ENCODE peak calls at places on chromosomes 11 and 22, in five cellular contexts. S is NCI-H2171, L is hepatocyte, D is HAP-1, O is NCI-H2081. F is an unnamed sample.

GRCh38 chr11:45805305-45806071 is 539 bp downstream of the SLC35C1 start:
- DNase-seq in S (peak), L (peak), D (peak), O (peak), F (peak)

GRCh38 chr11:61787928-61788491 is 4.4 kb downstream of the TMEM258 start:
- DNase-seq in S (no peak), L (peak), D (peak), O (peak), F (no peak)

GRCh38 chr11:3128356-3129180 is 36.5 kb downstream of the OSBPL5 start:
- DNase-seq in S (no peak), L (no peak), D (no peak), O (no peak), F (no peak)

GRCh38 chr11:67616431-67617242 is 9.9 kb downstream of the NDUFV1 start:
- DNase-seq in S (no peak), L (no peak), D (no peak), O (no peak), F (no peak)

GRCh38 chr11:28976012-28976800 is 868.0 kb downstream of the METTL15 start:
- DNase-seq in S (no peak), L (peak), D (no peak), O (no peak), F (no peak)

GRCh38 chr11:16839821-16840220 is 101.4 kb downstream of the C11orf58 start:
- DNase-seq in S (no peak), L (no peak), D (no peak), O (no peak), F (no peak)

GRCh38 chr11:128098840-128099239 is 488.5 kb downstream of the ETS1 start:
- DNase-seq in S (no peak), L (no peak), D (no peak), O (no peak), F (no peak)

GRCh38 chr22:38078046-38078840 is 5.7 kb downstream of the SLC16A8 start:
- DNase-seq in S (no peak), L (no peak), D (no peak), O (no peak), F (no peak)

GRCh38 chr11:69239320-69240040 is 54.5 kb upstream of the MYEOV start:
- DNase-seq in S (no peak), L (no peak), D (no peak), O (no peak), F (no peak)

GRCh38 chr11:8331767-8332166 is 68.1 kb upstream of the LMO1 start:
- DNase-seq in S (no peak), L (no peak), D (no peak), O (no peak), F (no peak)

GRCh38 chr22:31615481-31615840 is 46.6 kb downstream of the PISD start:
- DNase-seq in S (no peak), L (no peak), D (no peak), O (no peak), F (no peak)

GRCh38 chr11:34552270-34552669 is 38.7 kb upstream of the ELF5 start:
- DNase-seq in S (no peak), L (no peak), D (no peak), O (no peak), F (no peak)

GRCh38 chr11:114183041-114183511 is 113.1 kb upstream of the NNMT start:
- DNase-seq in S (no peak), L (no peak), D (no peak), O (no peak), F (peak)

GRCh38 chr11:44434191-44434590 is 124.3 kb upstream of the ALX4 start:
- DNase-seq in S (no peak), L (no peak), D (no peak), O (peak), F (no peak)

GRCh38 chr11:19432370-19433163 is 191.8 kb upstream of the E2F8 start:
- DNase-seq in S (no peak), L (no peak), D (no peak), O (no peak), F (no peak)

GRCh38 chr11:27358306-27358705 is 4.7 kb downstream of the CCDC34 start:
- DNase-seq in S (no peak), L (no peak), D (no peak), O (no peak), F (no peak)

GRCh38 chr11:128643661-128644060 is 50.2 kb upstream of the FLI1 start:
- DNase-seq in S (no peak), L (no peak), D (no peak), O (no peak), F (no peak)

GRCh38 chr11:6418958-6419611 is at the start of gene APBB1:
- DNase-seq in S (peak), L (peak), D (peak), O (peak), F (peak)

GRCh38 chr11:1572200-1573076 is at the start of gene DUSP8:
- DNase-seq in S (peak), L (peak), D (peak), O (peak), F (peak)

GRCh38 chr11:70135142-70136132 is 57.3 kb downstream of the ANO1 start:
- DNase-seq in S (no peak), L (peak), D (no peak), O (no peak), F (no peak)

GRCh38 chr11:44484211-44484610 is 81.3 kb upstream of the CD82 start:
- DNase-seq in S (no peak), L (peak), D (peak), O (no peak), F (no peak)

GRCh38 chr22:49944399-49944891 is 16.1 kb upstream of the PIM3 start:
- DNase-seq in S (no peak), L (no peak), D (no peak), O (no peak), F (no peak)

GRCh38 chr11:68303982-68304780 is 8.2 kb upstream of the LRP5 start:
- DNase-seq in S (no peak), L (no peak), D (peak), O (no peak), F (no peak)

GRCh38 chr11:1531418-1531817 is 40.7 kb downstream of the DUSP8 start:
- DNase-seq in S (no peak), L (no peak), D (no peak), O (no peak), F (no peak)

GRCh38 chr11:70577948-70578347 is 179.6 kb downstream of the CTTN start:
- DNase-seq in S (no peak), L (no peak), D (no peak), O (no peak), F (no peak)

GRCh38 chr22:50115693-50116092 is 25.9 kb downstream of the MOV10L1 start:
- DNase-seq in S (no peak), L (peak), D (no peak), O (no peak), F (no peak)

GRCh38 chr22:21044931-21045584 is 688 bp upstream of the LRRC74B start:
- DNase-seq in S (peak), L (no peak), D (no peak), O (no peak), F (no peak)

GRCh38 chr11:94924074-94925031 is 49.0 kb downstream of the CWC15 start:
- DNase-seq in S (no peak), L (peak), D (no peak), O (no peak), F (no peak)

GRCh38 chr11:34509336-34509902 is 4.2 kb downstream of the ELF5 start:
- DNase-seq in S (no peak), L (no peak), D (no peak), O (no peak), F (no peak)

GRCh38 chr11:113401718-113402117 is 14.1 kb downstream of the ANKK1 start:
- DNase-seq in S (peak), L (peak), D (no peak), O (peak), F (no peak)

GRCh38 chr11:35171226-35171625 is 32.3 kb downstream of the CD44 start:
- DNase-seq in S (no peak), L (no peak), D (no peak), O (no peak), F (no peak)

GRCh38 chr11:57567512-57568329 is at the start of gene UBE2L6:
- DNase-seq in S (peak), L (peak), D (peak), O (peak), F (peak)

GRCh38 chr11:77725433-77725832 is 87.8 kb upstream of the CLNS1A start:
- DNase-seq in S (no peak), L (no peak), D (no peak), O (no peak), F (no peak)

F was measured in T-helper 2 cell treated with Interferon-gamma antibody and Interleukin-4, amounts not matched to agents 5 μg/mL and 100 μg/mL, for 36 hours.